ENCODE peak calls at places on chromosome X, in four cellular contexts. One of them, this sample, is unnamed.
A peak's percentile ranks its signal among the peaks of the same experiment; 100 is the strongest.

GRCh38 chrX:16435399-16435986 is 214.5 kb upstream of the S100G start:
- DNase-seq in GM03348: no peak
- DNase-seq in A549: no peak
- DNase-seq in aorta: no peak
- DNase-seq in this sample: no peak

GRCh38 chrX:64188901-64189300 is 16.6 kb downstream of the AMER1 start:
- DNase-seq in GM03348: no peak
- DNase-seq in A549: no peak
- DNase-seq in aorta: no peak
- DNase-seq in this sample: no peak

GRCh38 chrX:65643046-65643785 is 24.2 kb upstream of the MSN start:
- DNase-seq in GM03348: no peak
- DNase-seq in A549: peak; percentile 70
- DNase-seq in aorta: no peak
- DNase-seq in this sample: peak; percentile 6

GRCh38 chrX:139304471-139304870 is 226.1 kb upstream of the F9 start:
- DNase-seq in GM03348: peak; percentile 1
- DNase-seq in A549: no peak
- DNase-seq in aorta: no peak
- DNase-seq in this sample: no peak

GRCh38 chrX:116289592-116289991 is 119.0 kb downstream of the AGTR2 start:
- DNase-seq in GM03348: no peak
- DNase-seq in A549: no peak
- DNase-seq in aorta: no peak
- DNase-seq in this sample: no peak

GRCh38 chrX:71181558-71181909 is 36.9 kb downstream of the NLGN3 start:
- DNase-seq in GM03348: peak; percentile 6
- DNase-seq in A549: no peak
- DNase-seq in aorta: no peak
- DNase-seq in this sample: no peak

GRCh38 chrX:111445485-111445884 is 33.5 kb upstream of the DCX start:
- DNase-seq in GM03348: peak; percentile 24
- DNase-seq in A549: peak; percentile 39
- DNase-seq in aorta: no peak
- DNase-seq in this sample: no peak

GRCh38 chrX:72011734-72012133 is 101.1 kb downstream of the NHSL2 start:
- DNase-seq in GM03348: no peak
- DNase-seq in A549: no peak
- DNase-seq in aorta: no peak
- DNase-seq in this sample: no peak

GRCh38 chrX:143240658-143241057 is 214.9 kb downstream of the SPANXN4 start:
- DNase-seq in GM03348: no peak
- DNase-seq in A549: no peak
- DNase-seq in aorta: no peak
- DNase-seq in this sample: no peak

GRCh38 chrX:151596282-151596681 is 32.8 kb downstream of the PASD1 start:
- DNase-seq in GM03348: no peak
- DNase-seq in A549: no peak
- DNase-seq in aorta: no peak
- DNase-seq in this sample: no peak

GRCh38 chrX:106608016-106608415 is 3.8 kb upstream of the RADX start:
- DNase-seq in GM03348: no peak
- DNase-seq in A549: no peak
- DNase-seq in aorta: no peak
- DNase-seq in this sample: no peak

GRCh38 chrX:12999422-12999821 is 24.5 kb downstream of the TMSB4X start:
- DNase-seq in GM03348: no peak
- DNase-seq in A549: no peak
- DNase-seq in aorta: no peak
- DNase-seq in this sample: no peak

GRCh38 chrX:63754141-63754859 is 30.7 kb downstream of the ARHGEF9 start:
- DNase-seq in GM03348: no peak
- DNase-seq in A549: no peak
- DNase-seq in aorta: no peak
- DNase-seq in this sample: peak; percentile 2